ENCODE peak calls at places on chromosomes 2 and 18, in ten cellular contexts. A, Q, C, S, H, V, I, R, X and K are unnamed samples.

GRCh38 chr2:105361132-105361889 is 24.0 kb downstream of the C2orf49 start:
- DNase-seq in A (no peak), Q (no peak), C (no peak), S (no peak), H (no peak), V (no peak), I (no peak), R (no peak), X (no peak), K (no peak)

GRCh38 chr18:9614401-9615279 is at the start of gene PPP4R1:
- DNase-seq in A (peak), Q (peak), C (peak), S (peak), H (peak), V (peak), I (peak), R (peak), X (peak), K (peak)

GRCh38 chr2:2571301-2572198 is 240.5 kb upstream of the MYT1L start:
- DNase-seq in A (no peak), Q (no peak), C (no peak), S (no peak), H (no peak), V (no peak), I (no peak), R (no peak), X (no peak), K (no peak)

GRCh38 chr18:35026407-35027061 is 14.7 kb upstream of the MAPRE2 start:
- DNase-seq in A (no peak), Q (no peak), C (no peak), S (no peak), H (no peak), V (no peak), I (no peak), R (peak), X (no peak), K (no peak)

GRCh38 chr2:119715409-119716295 is 36.7 kb downstream of the TMEM177 start:
- DNase-seq in A (no peak), Q (no peak), C (no peak), S (no peak), H (no peak), V (no peak), I (no peak), R (no peak), X (no peak), K (no peak)

GRCh38 chr18:62569081-62569480 is 46.3 kb downstream of the ZCCHC2 start:
- DNase-seq in A (no peak), Q (no peak), C (no peak), S (no peak), H (no peak), V (no peak), I (no peak), R (no peak), X (no peak), K (no peak)

GRCh38 chr2:96098900-96099590 is 17.3 kb downstream of the ADRA2B start:
- DNase-seq in A (no peak), Q (no peak), C (peak), S (no peak), H (peak), V (no peak), I (no peak), R (peak), X (peak), K (no peak)

GRCh38 chr18:79548986-79549637 is 130.5 kb upstream of the CTDP1 start:
- DNase-seq in A (no peak), Q (no peak), C (no peak), S (no peak), H (no peak), V (no peak), I (no peak), R (peak), X (peak), K (no peak)

GRCh38 chr2:58427572-58428285 is 186.6 kb upstream of the FANCL start:
- DNase-seq in A (peak), Q (no peak), C (peak), S (peak), H (peak), V (peak), I (peak), R (no peak), X (no peak), K (no peak)

GRCh38 chr2:164937864-164938401 is 17.4 kb downstream of the SLC38A11 start:
- DNase-seq in A (no peak), Q (no peak), C (no peak), S (no peak), H (peak), V (peak), I (no peak), R (no peak), X (no peak), K (no peak)

GRCh38 chr2:235500761-235501662 is 7.2 kb downstream of the AGAP1 start:
- DNase-seq in A (no peak), Q (no peak), C (no peak), S (no peak), H (no peak), V (no peak), I (no peak), R (no peak), X (no peak), K (no peak)

GRCh38 chr18:34729740-34730338 is 19.7 kb downstream of the DTNA start:
- DNase-seq in A (no peak), Q (no peak), C (no peak), S (no peak), H (no peak), V (no peak), I (no peak), R (no peak), X (no peak), K (no peak)

GRCh38 chr2:1855150-1855549 is 110.8 kb upstream of the PXDN start:
- DNase-seq in A (no peak), Q (no peak), C (no peak), S (no peak), H (no peak), V (no peak), I (no peak), R (no peak), X (no peak), K (no peak)

GRCh38 chr2:233267516-233268245 is 16.2 kb downstream of the ATG16L1 start:
- DNase-seq in A (no peak), Q (peak), C (no peak), S (no peak), H (peak), V (no peak), I (no peak), R (peak), X (no peak), K (no peak)

GRCh38 chr2:161239416-161240109 is 68.7 kb upstream of the PSMD14 start:
- DNase-seq in A (no peak), Q (no peak), C (no peak), S (no peak), H (no peak), V (no peak), I (no peak), R (no peak), X (peak), K (no peak)

GRCh38 chr2:27221166-27221565 is 4.0 kb downstream of the CAD start:
- DNase-seq in A (no peak), Q (no peak), C (no peak), S (no peak), H (no peak), V (no peak), I (no peak), R (no peak), X (no peak), K (no peak)

GRCh38 chr18:11412790-11413189 is 196.6 kb upstream of the SLC35G4 start:
- DNase-seq in A (no peak), Q (no peak), C (no peak), S (no peak), H (no peak), V (no peak), I (no peak), R (no peak), X (no peak), K (no peak)

GRCh38 chr2:219279151-219279915 is at the start of gene DNAJB2:
- DNase-seq in A (peak), Q (peak), C (peak), S (peak), H (peak), V (peak), I (peak), R (peak), X (peak), K (peak)

GRCh38 chr18:62863629-62864028 is 148.3 kb downstream of the PHLPP1 start:
- DNase-seq in A (no peak), Q (no peak), C (no peak), S (no peak), H (no peak), V (no peak), I (no peak), R (no peak), X (no peak), K (no peak)

GRCh38 chr18:79529991-79530390 is 134.3 kb downstream of the NFATC1 start:
- DNase-seq in A (no peak), Q (no peak), C (peak), S (no peak), H (no peak), V (no peak), I (no peak), R (no peak), X (peak), K (no peak)

GRCh38 chr2:241641631-241642030 is 4.1 kb downstream of the ATG4B start:
- DNase-seq in A (peak), Q (no peak), C (no peak), S (no peak), H (no peak), V (no peak), I (no peak), R (no peak), X (no peak), K (no peak)

GRCh38 chr2:212421571-212422334 is 116.8 kb downstream of the ERBB4 start:
- DNase-seq in A (no peak), Q (no peak), C (no peak), S (no peak), H (no peak), V (no peak), I (no peak), R (no peak), X (no peak), K (no peak)

GRCh38 chr2:198214108-198214736 is 409.8 kb downstream of the PLCL1 start:
- DNase-seq in A (no peak), Q (no peak), C (no peak), S (no peak), H (no peak), V (no peak), I (no peak), R (no peak), X (no peak), K (no peak)

GRCh38 chr2:144712277-144712944 is 192.5 kb upstream of the ZEB2 start:
- DNase-seq in A (no peak), Q (no peak), C (no peak), S (no peak), H (no peak), V (no peak), I (no peak), R (no peak), X (no peak), K (no peak)

GRCh38 chr18:59681051-59681450 is 16.2 kb downstream of the CCBE1 start:
- DNase-seq in A (no peak), Q (no peak), C (no peak), S (no peak), H (no peak), V (no peak), I (no peak), R (no peak), X (no peak), K (no peak)